ENCODE peak calls at places on chromosomes 11 and 22, in ten cellular contexts. O, E, B, W, V, Q, F, A, P and X are unnamed samples.

GRCh38 chr22:49600452-49600847 is 227.2 kb downstream of the BRD1 start:
- DNase-seq in E (no peak), B (no peak), F (no peak), W (no peak), V (no peak), Q (no peak), O (no peak), P (no peak), A (no peak), X (no peak)

GRCh38 chr11:94768602-94769511 is 701 bp downstream of the AMOTL1 start:
- DNase-seq in A (peak; percentile 26), B (no peak), E (peak; percentile 15), F (no peak), Q (no peak), V (peak; percentile 80), W (peak; percentile 73), P (peak; percentile 37), O (peak; percentile 42), X (peak; percentile 18)

GRCh38 chr11:103464420-103464819 is 355.2 kb downstream of the DYNC2H1 start:
- DNase-seq in W (no peak), E (no peak), A (no peak), O (no peak), B (no peak), V (no peak), Q (no peak), P (no peak), F (no peak), X (no peak)

GRCh38 chr22:49502126-49502826 is 325.4 kb downstream of the BRD1 start:
- DNase-seq in O (no peak), P (no peak), B (peak; percentile 57), W (no peak), F (no peak), A (no peak), Q (no peak), E (no peak), V (no peak), X (no peak)

GRCh38 chr22:25346859-25347751 is 127.7 kb downstream of the CRYBB2 start:
- DNase-seq in F (no peak), W (peak; percentile 38), B (no peak), P (no peak), A (no peak), E (no peak), O (no peak), Q (no peak), V (peak; percentile 69), X (no peak)

GRCh38 chr11:119077839-119078238 is 6.8 kb upstream of the HMBS start:
- DNase-seq in B (no peak), O (no peak), E (no peak), W (no peak), P (no peak), V (no peak), F (no peak), Q (no peak), A (no peak), X (no peak)

GRCh38 chr11:96073536-96073935 is 149.6 kb upstream of the MTMR2 start:
- DNase-seq in E (peak; percentile 19), Q (no peak), A (no peak), W (no peak), B (no peak), O (no peak), F (no peak), V (no peak), P (no peak), X (no peak)

GRCh38 chr11:3614742-3615171 is 27.0 kb downstream of the ART5 start:
- DNase-seq in W (no peak), P (no peak), B (no peak), F (peak; percentile 31), V (peak; percentile 64), E (peak; percentile 11), A (no peak), Q (no peak), O (no peak), X (no peak)

GRCh38 chr22:47618611-47619010 is 856.2 kb downstream of the TBC1D22A start:
- DNase-seq in F (no peak), V (peak; percentile 59), Q (no peak), E (no peak), B (no peak), P (no peak), O (no peak), W (no peak), A (no peak), X (no peak)

GRCh38 chr11:108960498-108960897 is 295.6 kb downstream of the DDX10 start:
- DNase-seq in F (no peak), A (no peak), E (no peak), P (no peak), V (no peak), W (no peak), O (no peak), B (no peak), Q (no peak), X (no peak)

GRCh38 chr22:26314656-26315055 is 114.4 kb upstream of the ASPHD2 start:
- DNase-seq in B (no peak), V (no peak), P (no peak), F (no peak), A (no peak), O (no peak), W (no peak), Q (no peak), E (no peak), X (no peak)

GRCh38 chr11:112042161-112042960 is 17.2 kb downstream of the DLAT start:
- DNase-seq in F (no peak), Q (no peak), P (no peak), A (peak; percentile 57), W (no peak), O (no peak), E (no peak), B (no peak), V (no peak), X (no peak)

GRCh38 chr11:19237381-19237780 is 3.4 kb downstream of the E2F8 start:
- DNase-seq in F (no peak), P (no peak), O (no peak), Q (no peak), B (no peak), W (no peak), A (no peak), E (no peak), V (no peak), X (no peak)

GRCh38 chr11:19237813-19238212 is 2.9 kb downstream of the E2F8 start:
- DNase-seq in A (no peak), P (peak; percentile 66), O (no peak), Q (no peak), V (no peak), B (no peak), E (peak; percentile 68), W (no peak), F (no peak), X (no peak)

GRCh38 chr11:19232910-19233503 is 7.7 kb downstream of the E2F8 start:
- DNase-seq in V (no peak), F (no peak), P (no peak), O (no peak), E (no peak), Q (no peak), B (peak; percentile 31), A (no peak), W (no peak), X (no peak)

GRCh38 chr11:19239039-19239438 is 1.7 kb downstream of the E2F8 start:
- DNase-seq in Q (no peak), B (no peak), E (no peak), A (peak; percentile 17), V (no peak), P (no peak), W (no peak), F (no peak), O (no peak), X (no peak)

DNA sequence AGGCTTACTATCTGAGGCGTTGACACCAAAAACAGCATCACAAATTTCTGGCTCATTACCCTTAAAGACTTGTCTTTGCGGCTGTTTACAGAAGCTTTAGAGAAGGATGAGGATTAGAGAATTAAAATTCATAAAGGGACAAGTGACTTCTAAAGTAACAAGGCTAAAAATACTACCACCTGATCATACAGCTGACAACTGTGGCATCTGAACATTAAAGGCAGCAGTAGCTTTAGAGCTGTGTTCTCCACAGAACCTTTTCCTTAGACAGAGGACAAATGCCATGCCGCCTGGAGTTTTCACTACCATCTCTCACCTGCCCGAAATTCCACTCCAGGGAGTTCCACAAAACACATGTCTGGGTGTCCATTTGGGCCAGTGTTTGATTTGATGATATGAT is 6.3 kb downstream of the E2F8 start:
- DNase-seq in E (no peak), B (no peak), Q (no peak), V (no peak), O (no peak), A (no peak), P (no peak), F (no peak), W (no peak), X (no peak)
- H3K27ac ChIP-seq in E (no peak overlapping the region), B (no peak overlapping the region), Q (no peak overlapping the region), V (no peak overlapping the region), O (no peak overlapping the region), A (no peak overlapping the region), P (no peak overlapping the region), F (no peak overlapping the region), W (no peak overlapping the region), X (no peak overlapping the region)

GRCh38 chr11:113771964-113772363 is 1.5 kb downstream of the ZW10 start:
- DNase-seq in E (no peak), A (no peak), O (no peak), P (no peak), Q (no peak), F (no peak), W (no peak), B (no peak), V (no peak), X (no peak)
- H3K4me3 ChIP-seq in E (no peak overlapping the region), A (peak overlapping the region; percentile 83), O (peak overlapping the region; percentile 83), P (peak overlapping the region; percentile 87), Q (peak overlapping the region; percentile 93), F (peak overlapping the region; percentile 91), W (no peak overlapping the region), B (peak overlapping the region; percentile 99), V (peak overlapping the region; percentile 88), X (no peak overlapping the region)

GRCh38 chr11:4808476-4808875 is 4.3 kb upstream of the OR52R1 start:
- DNase-seq in V (no peak), Q (no peak), O (no peak), A (no peak), E (no peak), W (no peak), B (no peak), F (no peak), P (no peak), X (no peak)

GRCh38 chr11:4804280-4804679 is at the start of gene OR52R1:
- DNase-seq in O (no peak), W (no peak), F (no peak), Q (no peak), A (no peak), P (no peak), E (no peak), V (no peak), B (no peak), X (no peak)

GRCh38 chr11:4809246-4809645 is 5.1 kb upstream of the OR52R1 start:
- DNase-seq in E (no peak), A (no peak), W (no peak), P (no peak), O (no peak), V (no peak), B (no peak), Q (no peak), F (no peak), X (no peak)
- TF ChIP-seq EP300 in E (no peak), A (no peak), W (no peak), P (no peak), O (no peak), V (no peak), B (no peak), Q (no peak), F (no peak), X (no peak)

DNA sequence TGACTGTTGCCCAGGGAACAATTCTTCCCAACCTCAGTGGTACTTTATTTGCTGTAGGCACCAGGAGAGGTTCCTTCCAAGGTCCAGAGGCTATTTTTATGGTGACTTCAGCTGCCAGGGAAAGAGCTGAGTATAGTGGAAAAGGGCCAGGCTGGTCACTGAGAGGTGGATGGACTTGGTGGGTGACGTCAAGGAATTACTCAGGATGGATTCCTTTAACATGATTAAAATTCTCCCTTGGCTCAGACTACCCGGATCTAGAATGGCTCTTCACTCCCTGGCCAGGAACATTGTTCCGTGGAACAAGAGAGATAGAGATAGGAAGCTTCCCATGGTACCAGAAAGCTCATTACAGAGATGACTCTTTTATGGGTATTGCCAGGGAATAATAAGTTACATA is 8.7 kb upstream of the CALCA start:
- DNase-seq in Q (no peak), F (no peak), P (no peak), V (no peak), O (no peak), A (no peak), W (no peak), B (no peak), E (no peak), X (no peak)
- H3K27ac ChIP-seq in Q (no peak overlapping the region), F (no peak overlapping the region), P (no peak overlapping the region), V (no peak overlapping the region), O (no peak overlapping the region), A (no peak overlapping the region), W (no peak overlapping the region), B (no peak overlapping the region), E (no peak overlapping the region), X (no peak overlapping the region)